ENCODE peak calls at places on chromosomes 1 and 21, in seven cellular contexts. L is stomach, V is fibroblast of lung, N is ovary, K is upper lobe of right lung, F is IMR-90, H is H1. O is an unnamed sample. For H3K27me3, the result is how much of the 10 kb centered on the place peaks cover.

GRCh38 chr1:197435224-197435623 is 167.2 kb downstream of the CRB1 start:
- DNase-seq in K (no peak), F (no peak), V (no peak), H (no peak), L (no peak), N (no peak), O (no peak)

GRCh38 chr21:36461918-36462486 is 17.9 kb downstream of the CLDN14 start:
- DNase-seq in L (no peak), H (no peak), K (no peak), N (no peak), V (no peak), F (no peak), O (no peak)

GRCh38 chr1:222792744-222793143 is 22.1 kb upstream of the DISP1 start:
- DNase-seq in F (peak), N (no peak), L (no peak), K (no peak), V (peak), H (no peak), O (no peak)

GRCh38 chr1:94901841-94902240 is 25.1 kb downstream of the CNN3 start:
- DNase-seq in L (no peak), H (no peak), V (peak), K (no peak), F (no peak), N (no peak), O (no peak)

GRCh38 chr1:192974701-192975100 is 84.5 kb downstream of the UCHL5 start:
- DNase-seq in F (peak), N (no peak), K (no peak), H (no peak), V (peak), L (no peak), O (no peak)

GRCh38 chr1:151049458-151049857 is 1.9 kb downstream of the C1orf56 start:
- DNase-seq in N (no peak), V (no peak), H (no peak), K (no peak), F (no peak), L (no peak), O (no peak)

GRCh38 chr1:161885759-161886158 is 119.6 kb downstream of the ATF6 start:
- DNase-seq in F (no peak), V (no peak), N (no peak), K (no peak), L (no peak), H (no peak), O (no peak)

GRCh38 chr1:156898151-156898550 is 4.6 kb downstream of the PEAR1 start:
- DNase-seq in L (peak), N (peak), F (peak), V (peak), H (no peak), K (no peak), O (peak)

GRCh38 chr1:112508242-112509004 is at the start of gene WNT2B:
- DNase-seq in N (peak), K (peak), H (no peak), F (no peak), V (no peak), L (peak), O (no peak)

GRCh38 chr1:114009393-114009792 is 30.1 kb downstream of the OLFML3 start:
- DNase-seq in H (no peak), F (peak), N (no peak), K (no peak), V (peak), L (no peak), O (no peak)

GRCh38 chr21:44526096-44526997 is 13.6 kb downstream of the KRTAP10-1 start:
- DNase-seq in K (peak), N (no peak), L (no peak), V (no peak), F (no peak), H (no peak), O (no peak)

DNA sequence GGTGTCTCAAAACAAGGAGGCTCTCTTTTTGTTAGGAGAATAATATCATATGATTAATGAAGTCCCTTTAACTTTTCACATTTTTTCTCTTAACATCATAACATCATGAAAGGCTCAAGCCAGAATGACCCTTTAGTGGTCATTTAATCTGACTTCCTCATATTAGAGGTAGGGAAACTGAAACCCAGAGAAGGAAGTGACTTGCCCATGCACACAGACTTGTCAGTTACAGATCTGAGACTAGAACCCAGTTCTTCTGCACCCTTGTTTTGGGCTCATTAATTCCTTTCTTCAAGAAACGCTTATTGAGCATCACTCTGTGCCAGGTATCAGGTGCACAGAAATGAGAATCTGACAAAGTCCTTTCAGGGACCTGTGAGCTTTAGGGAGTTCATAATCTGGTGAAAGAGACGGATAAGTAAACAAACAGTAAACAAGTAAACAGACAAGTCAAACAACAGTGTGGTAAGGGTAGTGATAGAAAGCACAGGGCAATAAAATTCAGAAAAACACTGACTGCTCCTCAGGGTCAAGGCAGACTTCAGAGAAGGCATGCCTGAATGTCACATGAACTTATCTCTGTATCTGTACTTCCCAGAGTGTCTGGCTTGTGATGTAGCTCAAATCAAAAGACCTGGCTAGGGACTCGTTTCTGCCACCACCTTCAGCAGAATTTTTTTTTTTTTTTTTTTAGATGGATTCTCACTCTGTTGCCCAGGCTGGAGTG is 38.3 kb upstream of the OSBPL9 start:
- DNase-seq in H (no peak), L (no peak), V (no peak), K (no peak), N (no peak), F (no peak), O (no peak)
- H3K27ac ChIP-seq in H (no peak), L (no peak), V (no peak), K (no peak), N (no peak), F (no peak), O (no peak)

DNA sequence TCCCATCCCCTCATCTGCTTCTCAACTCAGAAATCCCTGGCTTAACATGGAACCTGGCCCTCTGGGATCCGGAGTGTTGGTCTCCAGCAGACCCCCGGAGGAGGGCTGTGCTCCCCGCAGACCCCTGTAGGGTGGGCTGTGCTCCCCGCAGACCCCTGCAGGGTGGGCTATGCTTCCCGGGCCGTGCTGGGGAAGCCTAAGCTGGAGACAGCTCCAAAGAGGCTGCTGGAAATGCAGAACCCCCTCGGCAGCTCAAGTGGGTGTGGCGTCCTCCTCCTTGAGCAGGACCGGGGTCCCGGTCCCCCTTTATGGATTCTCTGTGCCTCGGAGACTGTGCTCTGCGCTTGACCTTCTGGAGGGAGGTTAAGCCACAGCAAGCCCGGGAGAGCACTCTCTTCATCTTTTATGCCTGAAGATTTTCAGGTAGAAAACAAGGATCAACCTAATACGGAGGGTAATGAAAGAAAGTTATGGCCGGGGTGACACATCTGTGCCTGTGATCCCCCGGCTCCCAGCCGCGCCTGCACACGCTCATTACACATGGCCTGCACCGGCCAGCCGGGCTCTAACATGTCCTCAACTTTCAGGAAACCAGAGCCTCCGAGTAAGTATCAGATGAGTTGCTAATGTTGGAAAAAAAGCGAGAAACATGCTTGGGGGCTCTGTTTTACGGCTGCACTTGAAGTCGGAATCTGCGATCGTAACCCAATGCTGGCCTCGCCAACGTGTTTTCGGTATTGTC is 87.7 kb upstream of the ACTRT2 start:
- DNase-seq in N (no peak), F (no peak), L (no peak), K (no peak), V (no peak), H (no peak), O (no peak)
- H3K27me3 ChIP-seq in N (under half), F (under half), L (under half), K (under half), V (under half), H (under half), O (under half)

DNA sequence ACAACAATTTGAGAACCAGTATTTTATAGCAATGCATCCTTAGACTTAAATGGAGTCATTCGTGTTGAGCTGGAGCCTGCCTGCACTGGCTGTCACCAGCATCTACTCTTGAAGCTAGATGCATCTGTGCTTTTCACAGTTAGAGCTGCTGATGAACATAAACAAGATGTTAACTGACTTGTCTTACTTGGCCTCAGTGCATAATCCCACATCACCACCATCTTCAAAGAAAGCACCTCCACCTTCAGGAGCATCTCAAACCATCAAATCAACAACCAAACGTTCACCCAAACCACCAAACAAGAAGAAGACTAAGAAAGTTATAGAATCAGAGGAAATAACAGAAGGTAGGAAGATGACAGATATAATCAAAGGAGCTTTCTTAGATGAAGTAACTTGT is 71.1 kb downstream of the TPR start:
- DNase-seq in F (no peak), K (no peak), H (no peak), V (no peak), N (no peak), L (no peak), O (no peak)
- H3K27ac ChIP-seq in F (no peak), K (no peak), H (no peak), V (no peak), N (no peak), L (no peak), O (no peak)

DNA sequence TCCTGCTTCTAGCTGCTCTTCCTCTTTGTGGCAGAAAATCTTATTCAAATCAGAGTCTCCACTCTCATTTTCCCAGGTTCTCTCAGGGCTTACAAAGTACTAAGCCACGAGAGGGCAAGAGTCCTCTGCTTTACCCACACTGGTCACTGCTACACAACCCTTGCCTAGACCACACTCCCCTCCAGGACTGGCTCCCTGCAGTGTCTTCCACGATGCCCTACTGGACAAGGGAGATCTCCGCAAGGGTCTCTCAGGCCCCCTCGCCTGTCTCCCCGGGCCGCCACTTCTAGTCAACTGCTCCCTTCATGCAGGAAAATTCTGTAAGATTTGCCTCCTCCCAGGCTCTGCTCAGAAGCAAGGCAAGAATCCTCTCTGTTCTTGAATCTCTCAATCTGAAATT is 319.6 kb downstream of the RRAGC start:
- DNase-seq in V (no peak), H (no peak), L (no peak), N (no peak), K (no peak), F (no peak), O (no peak)
- H3K27me3 ChIP-seq in V (under half), H (under half), L (under half), N (under half), K (under half), F (under half), O (under half)

GRCh38 chr1:26290416-26291261 is 10.8 kb downstream of the SH3BGRL3 start:
- DNase-seq in H (no peak), F (no peak), V (no peak), K (no peak), N (no peak), L (no peak), O (no peak)
- H3K27ac ChIP-seq in H (no peak), F (no peak), V (no peak), K (peak), N (no peak), L (peak), O (no peak)